ENCODE peak calls at places on chromosomes 3 and 15, in five cellular contexts. R is colonic mucosa, X is ovary, P is iPS DF 6.9, T is heart left ventricle. K is an unnamed sample. For H3K9me3 and H3K4me1, the result is how much of the 10 kb centered on the place peaks cover.

GRCh38 chr3:186471781-186472180 is 72.4 kb downstream of the CRYGS start:
- DNase-seq in R (no peak), T (no peak), X (no peak), P (no peak), K (no peak)

GRCh38 chr15:65209701-65210643 is 1.3 kb downstream of the CILP start:
- DNase-seq in T (peak), P (no peak), X (no peak), R (no peak), K (no peak)

GRCh38 chr3:12231481-12231880 is 57.4 kb upstream of the PPARG start:
- DNase-seq in R (no peak), P (no peak), X (no peak), T (no peak), K (no peak)

GRCh38 chr3:133608405-133608804 is 34.9 kb downstream of the CDV3 start:
- DNase-seq in T (no peak), X (no peak), P (no peak), R (no peak), K (no peak)

GRCh38 chr15:75033809-75034208 is 10.4 kb downstream of the PPCDC start:
- DNase-seq in T (no peak), P (no peak), X (no peak), R (no peak), K (no peak)

GRCh38 chr3:102106421-102107097 is 257.2 kb downstream of the NFKBIZ start:
- DNase-seq in R (no peak), P (no peak), T (no peak), X (no peak), K (no peak)

GRCh38 chr15:75620776-75621536 is 4.6 kb downstream of the SNUPN start:
- DNase-seq in R (peak), T (peak), X (peak), P (no peak), K (peak)

GRCh38 chr3:4827767-4828166 is 151.5 kb upstream of the BHLHE40 start:
- DNase-seq in X (no peak), T (no peak), R (no peak), P (no peak), K (no peak)

GRCh38 chr3:89360155-89360554 is 252.7 kb downstream of the EPHA3 start:
- DNase-seq in R (no peak), P (no peak), T (no peak), X (no peak), K (no peak)

GRCh38 chr15:86660012-86660411 is 580.3 kb downstream of the AGBL1 start:
- DNase-seq in X (no peak), T (no peak), R (no peak), P (no peak), K (no peak)
- H3K9me3 ChIP-seq in X (under half), T (under half), R (under half), P (under half), K (under half)

GRCh38 chr15:83561661-83562060 is 92.3 kb upstream of the ADAMTSL3 start:
- DNase-seq in T (no peak), R (no peak), X (no peak), P (no peak), K (no peak)
- H3K4me1 ChIP-seq in T (under half), R (under half), X (under half), P (under half), K (under half)

DNA sequence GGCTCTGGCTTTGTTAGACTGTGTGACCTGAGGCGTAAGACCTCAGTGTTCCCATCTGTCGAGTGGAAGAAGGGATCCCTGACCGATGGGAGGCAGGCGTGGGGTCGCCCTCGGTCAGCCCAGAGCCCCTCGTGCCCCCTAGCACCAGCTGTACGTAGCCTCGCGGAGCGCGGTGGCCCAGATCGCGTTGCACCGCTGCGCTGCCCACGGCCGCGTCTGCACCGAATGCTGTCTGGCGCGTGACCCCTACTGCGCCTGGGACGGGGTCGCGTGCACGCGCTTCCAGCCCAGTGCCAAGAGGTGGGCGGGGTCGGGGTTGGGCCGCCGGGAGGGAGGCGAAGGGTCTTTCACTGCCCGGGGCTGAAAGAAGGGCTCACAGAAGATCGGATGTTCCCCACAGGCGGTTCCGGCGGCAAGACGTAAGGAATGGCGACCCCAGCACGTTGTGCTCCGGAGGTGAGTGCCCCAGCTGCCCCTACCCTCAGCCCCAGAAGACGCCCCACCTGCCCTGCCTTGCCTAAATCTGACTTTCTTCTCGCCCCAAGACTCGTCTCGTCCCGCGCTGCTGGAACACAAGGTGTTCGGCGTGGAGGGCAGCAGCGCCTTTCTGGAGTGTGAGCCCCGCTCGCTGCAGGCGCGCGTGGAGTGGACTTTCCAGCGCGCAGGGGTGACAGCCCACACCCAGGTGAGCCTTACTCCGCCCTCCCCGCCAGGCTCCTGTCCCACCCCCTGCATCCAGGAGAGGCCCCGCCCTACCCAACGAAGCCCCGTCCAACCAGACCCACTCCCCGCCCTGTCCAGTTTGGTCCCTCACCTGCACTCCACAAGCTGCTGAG is 3.5 kb upstream of the LSMEM2 start:
- DNase-seq in R (no peak), P (no peak), T (no peak), X (no peak), K (no peak)
- H3K4me3 ChIP-seq in R (no peak), P (peak), T (no peak), X (no peak), K (no peak)

GRCh38 chr15:20356444-20357138 is 185.0 kb downstream of the GOLGA6L6 start:
- DNase-seq in R (no peak), T (peak), P (peak), X (peak), K (peak)
- H3K9me3 ChIP-seq in R (under half), T (under half), P (half or more), X (under half), K (under half)

GRCh38 chr3:152293607-152294006 is 24.9 kb downstream of the MBNL1 start:
- DNase-seq in X (no peak), P (no peak), R (no peak), T (no peak), K (no peak)
- H3K4me1 ChIP-seq in X (under half), P (under half), R (under half), T (half or more), K (half or more)

GRCh38 chr3:30698549-30698948 is 92.1 kb downstream of the TGFBR2 start:
- DNase-seq in X (no peak), R (no peak), P (no peak), T (no peak), K (no peak)

GRCh38 chr3:30694668-30695067 is 88.3 kb downstream of the TGFBR2 start:
- DNase-seq in T (no peak), X (no peak), R (no peak), P (no peak), K (no peak)

GRCh38 chr3:30696901-30697300 is 90.5 kb downstream of the TGFBR2 start:
- DNase-seq in R (no peak), P (no peak), X (no peak), T (no peak), K (no peak)

GRCh38 chr3:30695302-30696061 is 89.1 kb downstream of the TGFBR2 start:
- DNase-seq in X (no peak), P (peak), R (no peak), T (no peak), K (no peak)

DNA sequence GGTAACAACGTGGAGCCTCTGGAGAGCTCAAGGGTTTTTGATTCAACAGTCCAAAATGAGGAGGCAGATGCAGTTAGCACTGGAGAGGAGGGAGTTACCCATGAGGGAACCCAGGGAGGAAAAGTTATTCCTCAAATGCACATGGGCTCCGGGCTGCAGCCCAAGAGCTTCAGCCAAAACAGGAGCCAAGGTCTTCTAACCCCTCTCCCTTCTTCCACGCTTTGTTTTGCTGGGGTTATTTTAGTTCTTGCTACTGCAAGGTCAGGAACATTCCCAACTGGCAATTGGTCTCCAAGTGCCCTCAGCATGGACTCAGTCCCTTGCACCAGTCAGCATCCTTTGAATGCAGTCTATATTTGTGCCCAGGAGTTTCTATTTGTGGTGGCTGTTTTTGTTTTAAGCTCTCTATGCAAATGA is 90.0 kb downstream of the TGFBR2 start:
- DNase-seq in R (no peak), T (peak), X (peak), P (no peak), K (no peak)
- H3K4me3 ChIP-seq in R (no peak), T (no peak), X (no peak), P (no peak), K (no peak)

GRCh38 chr3:197136744-197137143 is 107.1 kb upstream of the MELTF start:
- DNase-seq in X (no peak), T (no peak), R (no peak), P (no peak), K (no peak)
- H3K9me3 ChIP-seq in X (under half), T (under half), R (under half), P (under half), K (under half)

GRCh38 chr15:57387644-57388076 is 11.4 kb downstream of the CGNL1 start:
- DNase-seq in X (no peak), R (no peak), P (no peak), T (no peak), K (peak)
- H3K4me1 ChIP-seq in X (under half), R (under half), P (under half), T (under half), K (under half)

DNA sequence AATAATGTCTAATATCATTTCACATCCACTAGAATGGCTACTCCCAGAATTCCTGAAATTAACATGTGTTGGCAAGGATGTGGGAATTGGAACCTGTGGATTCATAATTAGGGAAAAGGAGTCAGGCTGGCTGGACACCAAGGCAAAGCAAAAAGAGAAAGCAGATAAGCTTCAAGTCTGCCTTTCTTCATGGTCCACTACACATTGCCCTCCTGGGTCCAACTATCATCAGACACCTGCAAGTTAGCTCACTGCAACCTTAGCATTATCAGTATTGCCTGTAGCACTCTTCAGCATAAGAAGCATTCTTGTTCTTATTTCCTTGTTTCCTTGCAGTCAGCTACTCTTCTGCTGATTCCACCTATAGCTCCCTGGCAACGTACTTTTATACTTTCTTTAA is 124.3 kb downstream of the ZNF280D start:
- DNase-seq in R (no peak), T (no peak), P (no peak), X (no peak), K (no peak)
- H3K4me3 ChIP-seq in R (no peak), T (no peak), P (no peak), X (no peak), K (no peak)

K was measured in right atrium auricular region.